ENCODE peak calls at places on chromosome 5, in five cellular contexts. T is IMR-90, Q is neural progenitor cell, B is hepatocyte, H is GM12878. M is an unnamed sample. For H4K20me1, the result is how much of the 10 kb centered on the place peaks cover.

GRCh38 chr5:42889311-42889933 is 77.7 kb upstream of the SELENOP start:
- DNase-seq in T (peak), Q (peak), B (peak), H (no peak), M (peak)

GRCh38 chr5:143539742-143540141 is 136.3 kb upstream of the NR3C1 start:
- DNase-seq in T (no peak), Q (no peak), B (no peak), H (no peak), M (no peak)

GRCh38 chr5:168193518-168194240 is 97.8 kb upstream of the WWC1 start:
- DNase-seq in T (no peak), Q (no peak), B (no peak), H (no peak), M (no peak)

GRCh38 chr5:38469707-38470267 is 86.7 kb downstream of the LIFR start:
- DNase-seq in T (no peak), Q (no peak), B (no peak), H (no peak), M (no peak)

GRCh38 chr5:3417376-3417943 is 178.2 kb upstream of the IRX1 start:
- DNase-seq in T (no peak), Q (peak), B (no peak), H (no peak), M (no peak)

GRCh38 chr5:177476531-177477233 is 3.2 kb upstream of the DBN1 start:
- DNase-seq in T (peak), Q (no peak), B (no peak), H (no peak), M (no peak)

GRCh38 chr5:81334304-81335061 is 33.1 kb downstream of the ZCCHC9 start:
- DNase-seq in T (no peak), Q (no peak), B (no peak), H (no peak), M (no peak)

GRCh38 chr5:151682240-151682639 is 4.5 kb downstream of the SPARC start:
- DNase-seq in T (no peak), Q (no peak), B (no peak), H (no peak), M (no peak)

GRCh38 chr5:145521066-145521465 is 314.1 kb downstream of the PRELID2 start:
- DNase-seq in T (no peak), Q (peak), B (no peak), H (no peak), M (no peak)

GRCh38 chr5:19048750-19049149 is 939.2 kb downstream of the CDH18 start:
- DNase-seq in T (no peak), Q (no peak), B (no peak), H (no peak), M (no peak)

GRCh38 chr5:55593115-55593472 is 58.3 kb upstream of the PLPP1 start:
- DNase-seq in T (no peak), Q (no peak), B (no peak), H (no peak), M (no peak)

DNA sequence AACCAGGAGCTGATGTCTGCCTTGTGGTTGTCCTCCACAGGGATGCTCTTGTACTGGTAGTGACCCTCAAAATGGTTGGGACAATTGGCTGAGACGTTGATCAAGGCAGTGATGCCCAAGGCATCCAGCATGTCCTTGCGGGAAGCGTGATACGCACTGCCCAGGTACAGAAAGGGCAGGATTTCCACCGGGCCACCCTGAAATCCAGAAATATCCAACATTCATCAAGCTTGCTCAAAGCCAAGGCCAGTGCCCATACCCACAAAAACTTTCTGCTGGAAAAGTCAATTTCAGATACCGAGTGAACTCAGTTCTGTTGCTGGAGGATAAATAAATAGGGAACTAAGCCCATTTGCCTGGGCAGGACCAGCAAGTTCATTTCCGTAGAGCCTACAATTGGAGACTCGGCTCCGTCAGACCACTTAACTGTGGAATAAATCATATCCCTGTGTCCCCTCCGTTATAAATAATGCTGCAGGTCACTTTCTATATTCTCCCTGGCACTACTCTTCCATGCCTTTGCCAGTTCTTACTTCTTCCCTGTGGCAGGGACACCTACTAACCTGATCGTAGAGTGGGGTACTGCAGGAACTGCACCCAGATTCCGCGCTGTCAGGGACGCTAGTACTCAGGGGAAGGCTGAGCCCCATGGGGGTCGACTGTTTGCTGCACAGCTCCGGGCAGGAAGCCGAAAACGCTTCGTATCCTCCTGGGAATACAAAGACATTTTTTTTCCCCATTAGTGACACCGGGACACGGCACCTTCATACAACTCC is 1.2 kb downstream of the DUSP1 start:
- DNase-seq in T (peak), Q (peak), B (peak), H (no peak), M (no peak)
- H3K27ac ChIP-seq in T (peak), Q (no peak), B (peak), H (peak), M (peak)

DNA sequence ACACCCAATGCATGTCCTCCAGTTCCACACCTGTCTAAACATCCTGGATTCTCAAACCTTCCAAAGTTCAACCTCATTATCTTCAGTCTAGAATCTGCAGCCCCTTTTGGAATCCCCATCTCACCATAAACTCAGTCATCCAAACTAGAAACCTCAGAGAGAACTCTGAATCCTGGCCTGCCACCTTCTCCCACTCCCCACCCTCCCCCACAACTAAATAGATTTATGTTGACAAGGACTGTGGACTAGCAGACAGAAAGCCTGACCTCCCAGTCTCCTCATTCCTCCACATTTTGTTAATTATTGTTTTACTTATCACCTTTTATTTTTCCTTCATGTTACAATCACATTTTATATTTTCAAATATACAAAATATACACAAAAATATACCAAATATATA is 76.6 kb downstream of the MEF2C start:
- DNase-seq in T (no peak), Q (no peak), B (no peak), H (no peak), M (no peak)
- H4K20me1 ChIP-seq in T (under half), Q (under half), B (under half), H (under half), M (under half)

GRCh38 chr5:77993141-77993540 is 217.0 kb upstream of the TBCA start:
- DNase-seq in T (no peak), Q (no peak), B (no peak), H (no peak), M (no peak)
- H3K27ac ChIP-seq in T (no peak), Q (no peak), B (no peak), H (no peak), M (no peak)

GRCh38 chr5:73442960-73443627 is 5.5 kb downstream of the FOXD1 start:
- DNase-seq in T (peak), Q (peak), B (no peak), H (no peak), M (no peak)
- H4K20me1 ChIP-seq in T (under half), Q (half or more), B (under half), H (under half), M (under half)

GRCh38 chr5:180873628-180874520 is 12.8 kb upstream of the ZFP62 start:
- DNase-seq in T (peak), Q (no peak), B (no peak), H (peak), M (no peak)
- H3K27ac ChIP-seq in T (no peak), Q (no peak), B (no peak), H (no peak), M (no peak)

DNA sequence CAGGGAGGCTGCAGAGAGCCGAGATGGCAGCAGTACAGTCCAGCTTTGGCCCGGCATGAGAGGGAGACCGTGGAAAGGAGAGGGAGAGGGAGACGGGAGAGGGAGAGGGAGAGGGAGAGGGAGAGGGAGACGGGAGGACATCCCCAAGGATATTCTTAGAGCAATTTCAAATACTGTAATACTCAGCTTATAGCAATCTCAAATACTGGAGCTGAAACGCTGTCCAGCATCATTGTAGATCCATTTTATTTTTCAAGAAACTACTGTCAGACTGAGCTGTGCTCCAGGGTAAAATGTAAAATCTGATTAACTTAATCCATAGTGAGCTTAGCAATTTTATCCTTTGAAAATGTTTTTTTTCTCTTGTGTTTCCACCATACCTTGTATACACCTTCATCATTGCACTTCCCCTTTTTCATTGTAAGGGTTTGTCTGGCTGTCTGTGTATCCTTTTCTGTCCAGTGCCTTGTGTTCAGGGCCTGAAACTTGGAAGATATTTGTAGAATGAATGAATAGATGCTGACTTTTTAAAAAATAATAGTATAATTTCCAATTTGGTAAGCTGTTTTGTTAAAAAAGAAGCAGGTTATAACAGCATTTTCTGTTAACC is 64.0 kb upstream of the LRRC70 start:
- DNase-seq in T (no peak), Q (no peak), B (no peak), H (no peak), M (no peak)
- H4K20me1 ChIP-seq in T (under half), Q (under half), B (under half), H (under half), M (under half)